ENCODE peak calls at places on chromosomes 4 and X, in seven cellular contexts. One of them, this sample, is unnamed. For H3K4me1, the result is how much of the 10 kb centered on the place peaks cover.

GRCh38 chr4:3168029-3168428 is 80.9 kb upstream of the MSANTD1 start:
- DNase-seq in mesenchymal stem cell: peak
- DNase-seq in IMR-90: peak
- DNase-seq in H9: no peak
- DNase-seq in neuronal stem cell: no peak
- DNase-seq in H1: no peak
- DNase-seq in trophoblast cell: no peak
- DNase-seq in this sample: peak

GRCh38 chrX:48864210-48864609 is 28.8 kb upstream of the PCSK1N start:
- DNase-seq in mesenchymal stem cell: peak
- DNase-seq in IMR-90: peak
- DNase-seq in H9: no peak
- DNase-seq in neuronal stem cell: no peak
- DNase-seq in H1: no peak
- DNase-seq in trophoblast cell: no peak
- DNase-seq in this sample: no peak

GRCh38 chr4:32689520-32689919 is 1969.4 kb downstream of the PCDH7 start:
- DNase-seq in mesenchymal stem cell: no peak
- DNase-seq in IMR-90: no peak
- DNase-seq in H9: no peak
- DNase-seq in neuronal stem cell: no peak
- DNase-seq in H1: no peak
- DNase-seq in trophoblast cell: no peak
- DNase-seq in this sample: no peak

GRCh38 chrX:57453901-57454300 is 137.9 kb upstream of the ZXDB start:
- DNase-seq in mesenchymal stem cell: no peak
- DNase-seq in IMR-90: peak
- DNase-seq in H9: peak
- DNase-seq in neuronal stem cell: no peak
- DNase-seq in H1: peak
- DNase-seq in trophoblast cell: peak
- DNase-seq in this sample: peak

GRCh38 chrX:54042609-54043010 is 1.7 kb downstream of the PHF8 start:
- DNase-seq in mesenchymal stem cell: peak
- DNase-seq in IMR-90: peak
- DNase-seq in H9: peak
- DNase-seq in neuronal stem cell: peak
- DNase-seq in H1: no peak
- DNase-seq in trophoblast cell: peak
- DNase-seq in this sample: peak

GRCh38 chr4:181952478-181952877 is 290.7 kb upstream of the TENM3 start:
- DNase-seq in mesenchymal stem cell: peak
- DNase-seq in IMR-90: peak
- DNase-seq in H9: no peak
- DNase-seq in neuronal stem cell: no peak
- DNase-seq in H1: no peak
- DNase-seq in trophoblast cell: no peak
- DNase-seq in this sample: peak

GRCh38 chrX:108165349-108166111 is 74.0 kb downstream of the ATG4A start:
- DNase-seq in mesenchymal stem cell: peak
- DNase-seq in IMR-90: peak
- DNase-seq in H9: peak
- DNase-seq in neuronal stem cell: peak
- DNase-seq in H1: no peak
- DNase-seq in trophoblast cell: peak
- DNase-seq in this sample: peak

GRCh38 chr4:85081196-85081595 is 114.7 kb upstream of the WDFY3 start:
- DNase-seq in mesenchymal stem cell: no peak
- DNase-seq in IMR-90: no peak
- DNase-seq in H9: no peak
- DNase-seq in neuronal stem cell: no peak
- DNase-seq in H1: no peak
- DNase-seq in trophoblast cell: no peak
- DNase-seq in this sample: no peak

GRCh38 chr4:153655928-153656327 is 28.2 kb upstream of the TLR2 start:
- DNase-seq in mesenchymal stem cell: no peak
- DNase-seq in IMR-90: no peak
- DNase-seq in H9: no peak
- DNase-seq in neuronal stem cell: no peak
- DNase-seq in H1: no peak
- DNase-seq in trophoblast cell: peak
- DNase-seq in this sample: no peak

GRCh38 chr4:78693777-78694456 is 82.2 kb upstream of the BMP2K start:
- DNase-seq in mesenchymal stem cell: peak
- DNase-seq in IMR-90: no peak
- DNase-seq in H9: no peak
- DNase-seq in neuronal stem cell: no peak
- DNase-seq in H1: no peak
- DNase-seq in trophoblast cell: no peak
- DNase-seq in this sample: no peak

GRCh38 chr4:113064244-113064643 is 14.8 kb downstream of the ANK2 start:
- DNase-seq in mesenchymal stem cell: no peak
- DNase-seq in IMR-90: no peak
- DNase-seq in H9: peak
- DNase-seq in neuronal stem cell: peak
- DNase-seq in H1: peak
- DNase-seq in trophoblast cell: no peak
- DNase-seq in this sample: peak

GRCh38 chrX:38929966-38930421 is 128.7 kb downstream of the MID1IP1 start:
- DNase-seq in mesenchymal stem cell: peak
- DNase-seq in IMR-90: peak
- DNase-seq in H9: no peak
- DNase-seq in neuronal stem cell: no peak
- DNase-seq in H1: no peak
- DNase-seq in trophoblast cell: no peak
- DNase-seq in this sample: no peak

GRCh38 chr4:70765368-70765767 is 43.6 kb downstream of the RUFY3 start:
- DNase-seq in mesenchymal stem cell: no peak
- DNase-seq in IMR-90: no peak
- DNase-seq in H9: no peak
- DNase-seq in neuronal stem cell: no peak
- DNase-seq in H1: no peak
- DNase-seq in trophoblast cell: no peak
- DNase-seq in this sample: no peak

GRCh38 chr4:70772929-70773555 is 51.3 kb downstream of the RUFY3 start:
- DNase-seq in mesenchymal stem cell: no peak
- DNase-seq in IMR-90: no peak
- DNase-seq in H9: no peak
- DNase-seq in neuronal stem cell: no peak
- DNase-seq in H1: no peak
- DNase-seq in trophoblast cell: no peak
- DNase-seq in this sample: no peak

GRCh38 chr4:70768301-70768948 is 46.7 kb downstream of the RUFY3 start:
- DNase-seq in mesenchymal stem cell: no peak
- DNase-seq in IMR-90: peak
- DNase-seq in H9: no peak
- DNase-seq in neuronal stem cell: no peak
- DNase-seq in H1: no peak
- DNase-seq in trophoblast cell: no peak
- DNase-seq in this sample: no peak
- H2BK5ac ChIP-seq in mesenchymal stem cell: no peak
- H2BK5ac ChIP-seq in IMR-90: peak
- H2BK5ac ChIP-seq in H9: no peak
- H2BK5ac ChIP-seq in neuronal stem cell: no peak
- H2BK5ac ChIP-seq in H1: no peak
- H2BK5ac ChIP-seq in trophoblast cell: no peak
- H2BK5ac ChIP-seq in this sample: no peak

GRCh38 chrX:34901761-34902160 is 40.8 kb upstream of the FAM47B start:
- DNase-seq in mesenchymal stem cell: no peak
- DNase-seq in IMR-90: no peak
- DNase-seq in H9: no peak
- DNase-seq in neuronal stem cell: no peak
- DNase-seq in H1: no peak
- DNase-seq in trophoblast cell: no peak
- DNase-seq in this sample: no peak

GRCh38 chrX:34909151-34909550 is 33.4 kb upstream of the FAM47B start:
- DNase-seq in mesenchymal stem cell: peak
- DNase-seq in IMR-90: no peak
- DNase-seq in H9: no peak
- DNase-seq in neuronal stem cell: no peak
- DNase-seq in H1: no peak
- DNase-seq in trophoblast cell: no peak
- DNase-seq in this sample: no peak

GRCh38 chrX:34900691-34901090 is 41.9 kb upstream of the FAM47B start:
- DNase-seq in mesenchymal stem cell: no peak
- DNase-seq in IMR-90: peak
- DNase-seq in H9: no peak
- DNase-seq in neuronal stem cell: no peak
- DNase-seq in H1: no peak
- DNase-seq in trophoblast cell: no peak
- DNase-seq in this sample: no peak

GRCh38 chrX:34903316-34903715 is 39.3 kb upstream of the FAM47B start:
- DNase-seq in mesenchymal stem cell: no peak
- DNase-seq in IMR-90: peak
- DNase-seq in H9: no peak
- DNase-seq in neuronal stem cell: no peak
- DNase-seq in H1: no peak
- DNase-seq in trophoblast cell: no peak
- DNase-seq in this sample: no peak
- H3K4me2 ChIP-seq in mesenchymal stem cell: no peak
- H3K4me2 ChIP-seq in IMR-90: peak
- H3K4me2 ChIP-seq in H9: no peak
- H3K4me2 ChIP-seq in neuronal stem cell: no peak
- H3K4me2 ChIP-seq in H1: no peak
- H3K4me2 ChIP-seq in trophoblast cell: no peak
- H3K4me2 ChIP-seq in this sample: no peak

GRCh38 chr4:87005369-87005689 is 70.5 kb downstream of the AFF1 start:
- DNase-seq in mesenchymal stem cell: no peak
- DNase-seq in IMR-90: no peak
- DNase-seq in H9: no peak
- DNase-seq in neuronal stem cell: no peak
- DNase-seq in H1: no peak
- DNase-seq in trophoblast cell: no peak
- DNase-seq in this sample: no peak
- H3K4me1 ChIP-seq in mesenchymal stem cell: under half
- H3K4me1 ChIP-seq in IMR-90: under half
- H3K4me1 ChIP-seq in H9: under half
- H3K4me1 ChIP-seq in neuronal stem cell: under half
- H3K4me1 ChIP-seq in H1: under half
- H3K4me1 ChIP-seq in trophoblast cell: under half
- H3K4me1 ChIP-seq in this sample: under half

GRCh38 chr4:17995165-17995564 is 26.4 kb downstream of the LCORL start:
- DNase-seq in mesenchymal stem cell: no peak
- DNase-seq in IMR-90: no peak
- DNase-seq in H9: no peak
- DNase-seq in neuronal stem cell: no peak
- DNase-seq in H1: no peak
- DNase-seq in trophoblast cell: no peak
- DNase-seq in this sample: no peak

GRCh38 chr4:17997129-17997528 is 24.4 kb downstream of the LCORL start:
- DNase-seq in mesenchymal stem cell: no peak
- DNase-seq in IMR-90: no peak
- DNase-seq in H9: no peak
- DNase-seq in neuronal stem cell: no peak
- DNase-seq in H1: no peak
- DNase-seq in trophoblast cell: peak
- DNase-seq in this sample: no peak
- H2BK5ac ChIP-seq in mesenchymal stem cell: no peak
- H2BK5ac ChIP-seq in IMR-90: no peak
- H2BK5ac ChIP-seq in H9: no peak
- H2BK5ac ChIP-seq in neuronal stem cell: no peak
- H2BK5ac ChIP-seq in H1: no peak
- H2BK5ac ChIP-seq in trophoblast cell: no peak
- H2BK5ac ChIP-seq in this sample: no peak

DNA sequence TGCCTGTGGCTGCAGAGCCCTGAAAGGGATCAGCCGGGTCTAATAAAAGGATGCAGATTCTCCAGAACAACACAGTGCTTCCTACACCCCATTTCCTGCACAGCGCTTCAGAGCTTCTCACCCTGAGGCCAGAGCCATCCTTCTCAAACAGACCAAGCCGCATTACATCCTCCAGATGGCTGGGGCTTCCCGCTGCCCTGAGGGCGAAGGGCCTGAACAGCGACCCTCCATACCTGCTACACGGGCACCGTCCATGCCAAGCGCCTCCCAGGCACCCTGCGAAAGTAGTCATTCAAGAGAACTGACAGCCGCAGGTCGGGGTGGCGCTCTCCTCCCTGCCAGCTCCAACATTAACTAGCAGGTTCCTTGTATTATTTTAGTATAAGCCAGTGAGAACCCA is 36.5 kb downstream of the ACOX3 start:
- DNase-seq in mesenchymal stem cell: no peak
- DNase-seq in IMR-90: no peak
- DNase-seq in H9: no peak
- DNase-seq in neuronal stem cell: no peak
- DNase-seq in H1: no peak
- DNase-seq in trophoblast cell: no peak
- DNase-seq in this sample: no peak
- H3K4me2 ChIP-seq in mesenchymal stem cell: no peak
- H3K4me2 ChIP-seq in IMR-90: no peak
- H3K4me2 ChIP-seq in H9: no peak
- H3K4me2 ChIP-seq in neuronal stem cell: no peak
- H3K4me2 ChIP-seq in H1: no peak
- H3K4me2 ChIP-seq in trophoblast cell: no peak
- H3K4me2 ChIP-seq in this sample: no peak

DNA sequence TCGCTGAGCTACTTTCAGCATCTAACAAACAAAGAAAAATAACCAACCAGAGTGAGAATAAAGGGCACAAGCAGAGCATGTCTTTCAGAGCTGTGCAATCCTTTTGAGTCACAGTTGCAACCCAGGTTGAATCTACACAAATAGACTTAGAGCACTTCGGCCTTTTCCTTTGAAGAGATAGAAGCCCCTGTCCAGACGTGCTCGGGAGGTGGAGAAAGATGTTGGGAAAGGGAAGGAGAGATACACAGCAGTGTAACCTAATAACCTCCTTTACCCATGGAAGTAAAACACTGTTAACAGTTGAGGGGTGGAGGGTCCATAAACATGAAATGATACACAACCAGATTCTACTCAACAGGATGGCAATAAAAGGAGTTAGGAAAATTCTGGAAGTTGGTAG is 9.0 kb downstream of the MAML3 start:
- DNase-seq in mesenchymal stem cell: no peak
- DNase-seq in IMR-90: no peak
- DNase-seq in H9: no peak
- DNase-seq in neuronal stem cell: no peak
- DNase-seq in H1: no peak
- DNase-seq in trophoblast cell: no peak
- DNase-seq in this sample: no peak
- H3K4me1 ChIP-seq in mesenchymal stem cell: under half
- H3K4me1 ChIP-seq in IMR-90: under half
- H3K4me1 ChIP-seq in H9: under half
- H3K4me1 ChIP-seq in neuronal stem cell: under half
- H3K4me1 ChIP-seq in H1: under half
- H3K4me1 ChIP-seq in trophoblast cell: under half
- H3K4me1 ChIP-seq in this sample: under half

DNA sequence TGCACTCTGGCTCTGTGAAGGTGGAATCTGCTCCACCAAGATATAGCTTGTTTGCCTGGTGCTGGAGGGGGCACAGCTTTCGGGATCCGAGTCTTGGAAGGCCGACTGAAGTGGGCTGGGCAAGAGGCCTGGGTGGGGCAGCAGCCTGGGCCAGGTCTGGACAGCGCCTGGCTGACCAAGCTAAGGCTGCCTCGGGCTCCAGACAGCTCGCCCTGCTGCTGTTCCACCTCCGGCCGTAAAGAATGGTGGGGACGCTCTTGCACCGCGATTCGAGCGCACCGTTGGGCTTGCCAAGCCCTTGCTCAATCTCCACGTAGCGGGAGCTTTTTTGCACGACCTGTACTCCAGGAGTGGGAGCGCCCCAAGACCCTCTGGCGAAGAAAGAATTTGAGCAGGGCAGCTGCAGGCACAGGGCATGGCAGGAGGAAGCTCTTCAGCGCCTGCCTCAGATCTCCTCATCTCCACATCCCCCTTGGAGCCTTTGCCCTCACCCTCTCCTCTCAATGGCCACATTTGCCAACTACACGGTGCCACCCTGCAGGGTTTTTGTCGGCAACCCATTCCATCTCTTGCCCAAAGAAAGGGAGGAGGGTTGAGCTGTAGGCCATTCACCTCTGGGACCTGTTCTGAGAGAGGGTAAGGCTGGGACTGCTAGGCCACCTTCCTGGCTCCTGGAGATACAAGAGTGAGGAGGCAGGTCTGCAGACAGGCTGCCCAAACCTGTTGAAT is 18.9 kb downstream of the CNGA2 start:
- DNase-seq in mesenchymal stem cell: no peak
- DNase-seq in IMR-90: peak
- DNase-seq in H9: peak
- DNase-seq in neuronal stem cell: peak
- DNase-seq in H1: no peak
- DNase-seq in trophoblast cell: peak
- DNase-seq in this sample: peak
- H2BK5ac ChIP-seq in mesenchymal stem cell: no peak
- H2BK5ac ChIP-seq in IMR-90: no peak
- H2BK5ac ChIP-seq in H9: no peak
- H2BK5ac ChIP-seq in neuronal stem cell: no peak
- H2BK5ac ChIP-seq in H1: no peak
- H2BK5ac ChIP-seq in trophoblast cell: no peak
- H2BK5ac ChIP-seq in this sample: no peak